ENCODE peak calls at places on chromosomes 4 and X, in six cellular contexts. D is midbrain, L is osteocyte, U is lower leg skin, F is Right ventricle myocardium superior, R is psoas muscle. I is an unnamed sample.

GRCh38 chrX:130696542-130696941 is 206.5 kb downstream of the ENOX2 start:
- DNase-seq in D (no peak), L (no peak), U (no peak), F (no peak), R (no peak), I (no peak)

GRCh38 chrX:20487227-20487626 is 220.5 kb upstream of the RPS6KA3 start:
- DNase-seq in D (no peak), L (no peak), U (no peak), F (no peak), R (no peak), I (no peak)

GRCh38 chrX:67100031-67100884 is 443.6 kb upstream of the AR start:
- DNase-seq in D (no peak), L (no peak), U (no peak), F (no peak), R (no peak), I (no peak)

GRCh38 chrX:11064851-11065600 is 46.1 kb upstream of the HCCS start:
- DNase-seq in D (peak), L (no peak), U (no peak), F (no peak), R (no peak), I (no peak)

GRCh38 chrX:32448320-32448719 is 763.0 kb downstream of the DMD start:
- DNase-seq in D (no peak), L (no peak), U (no peak), F (no peak), R (no peak), I (no peak)

GRCh38 chrX:63746278-63746677 is 38.7 kb downstream of the ARHGEF9 start:
- DNase-seq in D (no peak), L (no peak), U (no peak), F (no peak), R (no peak), I (no peak)

GRCh38 chrX:47297874-47298273 is 65.1 kb downstream of the USP11 start:
- DNase-seq in D (no peak), L (no peak), U (no peak), F (no peak), R (no peak), I (no peak)

GRCh38 chr4:57462843-57463242 is 352.7 kb upstream of the IGFBP7 start:
- DNase-seq in D (no peak), L (no peak), U (no peak), F (no peak), R (no peak), I (no peak)

GRCh38 chr4:176198316-176198903 is 3.0 kb upstream of the SPATA4 start:
- DNase-seq in D (no peak), L (no peak), U (no peak), F (no peak), R (no peak), I (no peak)

GRCh38 chr4:99848576-99848975 is 31.9 kb downstream of the DAPP1 start:
- DNase-seq in D (no peak), L (no peak), U (no peak), F (no peak), R (no peak), I (no peak)

GRCh38 chr4:38124961-38125360 is 164.8 kb downstream of the PTTG2 start:
- DNase-seq in D (no peak), L (no peak), U (no peak), F (no peak), R (no peak), I (no peak)

GRCh38 chr4:87840149-87840548 is 7.4 kb downstream of the MEPE start:
- DNase-seq in D (peak), L (no peak), U (no peak), F (no peak), R (no peak), I (no peak)

I was measured in thoracic aorta.